ENCODE peak calls at places on chromosomes 3 and 15, in eight cellular contexts. One of them, this sample, is unnamed.

GRCh38 chr3:18830087-18830486 is 318.2 kb upstream of the KCNH8 start:
- DNase-seq in fibroblast of gingiva: no peak
- DNase-seq in AG20443: no peak
- DNase-seq in H9: no peak
- DNase-seq in fibroblast of the aortic adventitia: no peak
- DNase-seq in stimulated activated CD8-positive, alpha-beta memory T cell treated with anti-CD3 and anti-CD28 coated beads, Interleukin-2, amount 100 ng/mL, for 1 hour: no peak
- DNase-seq in colonic mucosa: no peak
- DNase-seq in Right ventricle myocardium inferior: no peak
- DNase-seq in this sample: no peak

GRCh38 chr3:194574639-194575483 is 58.4 kb downstream of the TMEM44 start:
- DNase-seq in fibroblast of gingiva: peak
- DNase-seq in AG20443: peak
- DNase-seq in H9: no peak
- DNase-seq in fibroblast of the aortic adventitia: peak
- DNase-seq in stimulated activated CD8-positive, alpha-beta memory T cell treated with anti-CD3 and anti-CD28 coated beads, Interleukin-2, amount 100 ng/mL, for 1 hour: no peak
- DNase-seq in colonic mucosa: no peak
- DNase-seq in Right ventricle myocardium inferior: no peak
- DNase-seq in this sample: no peak

GRCh38 chr3:26118165-26118564 is 328.3 kb downstream of the OXSM start:
- DNase-seq in fibroblast of gingiva: no peak
- DNase-seq in AG20443: no peak
- DNase-seq in H9: peak
- DNase-seq in fibroblast of the aortic adventitia: no peak
- DNase-seq in stimulated activated CD8-positive, alpha-beta memory T cell treated with anti-CD3 and anti-CD28 coated beads, Interleukin-2, amount 100 ng/mL, for 1 hour: no peak
- DNase-seq in colonic mucosa: no peak
- DNase-seq in Right ventricle myocardium inferior: no peak
- DNase-seq in this sample: peak

GRCh38 chr3:113039546-113039945 is 48.8 kb downstream of the GTPBP8 start:
- DNase-seq in fibroblast of gingiva: no peak
- DNase-seq in AG20443: no peak
- DNase-seq in H9: no peak
- DNase-seq in fibroblast of the aortic adventitia: no peak
- DNase-seq in stimulated activated CD8-positive, alpha-beta memory T cell treated with anti-CD3 and anti-CD28 coated beads, Interleukin-2, amount 100 ng/mL, for 1 hour: no peak
- DNase-seq in colonic mucosa: no peak
- DNase-seq in Right ventricle myocardium inferior: no peak
- DNase-seq in this sample: no peak

GRCh38 chr3:44954962-44955361 is 21.0 kb downstream of the ZDHHC3 start:
- DNase-seq in fibroblast of gingiva: peak
- DNase-seq in AG20443: no peak
- DNase-seq in H9: no peak
- DNase-seq in fibroblast of the aortic adventitia: peak
- DNase-seq in stimulated activated CD8-positive, alpha-beta memory T cell treated with anti-CD3 and anti-CD28 coated beads, Interleukin-2, amount 100 ng/mL, for 1 hour: no peak
- DNase-seq in colonic mucosa: no peak
- DNase-seq in Right ventricle myocardium inferior: no peak
- DNase-seq in this sample: no peak

GRCh38 chr15:52228928-52229327 is 37.7 kb upstream of the GNB5 start:
- DNase-seq in fibroblast of gingiva: no peak
- DNase-seq in AG20443: no peak
- DNase-seq in H9: peak
- DNase-seq in fibroblast of the aortic adventitia: no peak
- DNase-seq in stimulated activated CD8-positive, alpha-beta memory T cell treated with anti-CD3 and anti-CD28 coated beads, Interleukin-2, amount 100 ng/mL, for 1 hour: no peak
- DNase-seq in colonic mucosa: peak
- DNase-seq in Right ventricle myocardium inferior: no peak
- DNase-seq in this sample: peak

GRCh38 chr3:159929181-159929893 is 59.3 kb upstream of the IL12A start:
- DNase-seq in fibroblast of gingiva: peak
- DNase-seq in AG20443: peak
- DNase-seq in H9: no peak
- DNase-seq in fibroblast of the aortic adventitia: peak
- DNase-seq in stimulated activated CD8-positive, alpha-beta memory T cell treated with anti-CD3 and anti-CD28 coated beads, Interleukin-2, amount 100 ng/mL, for 1 hour: no peak
- DNase-seq in colonic mucosa: peak
- DNase-seq in Right ventricle myocardium inferior: no peak
- DNase-seq in this sample: no peak

GRCh38 chr15:47987908-47988532 is 132.8 kb upstream of the SLC24A5 start:
- DNase-seq in fibroblast of gingiva: peak
- DNase-seq in AG20443: peak
- DNase-seq in H9: no peak
- DNase-seq in fibroblast of the aortic adventitia: peak
- DNase-seq in stimulated activated CD8-positive, alpha-beta memory T cell treated with anti-CD3 and anti-CD28 coated beads, Interleukin-2, amount 100 ng/mL, for 1 hour: no peak
- DNase-seq in colonic mucosa: peak
- DNase-seq in Right ventricle myocardium inferior: no peak
- DNase-seq in this sample: peak

GRCh38 chr3:123640311-123641083 is 55.6 kb upstream of the HACD2 start:
- DNase-seq in fibroblast of gingiva: no peak
- DNase-seq in AG20443: peak
- DNase-seq in H9: no peak
- DNase-seq in fibroblast of the aortic adventitia: no peak
- DNase-seq in stimulated activated CD8-positive, alpha-beta memory T cell treated with anti-CD3 and anti-CD28 coated beads, Interleukin-2, amount 100 ng/mL, for 1 hour: no peak
- DNase-seq in colonic mucosa: no peak
- DNase-seq in Right ventricle myocardium inferior: no peak
- DNase-seq in this sample: no peak

GRCh38 chr3:150106752-150107428 is 136.2 kb upstream of the PFN2 start:
- DNase-seq in fibroblast of gingiva: peak
- DNase-seq in AG20443: peak
- DNase-seq in H9: no peak
- DNase-seq in fibroblast of the aortic adventitia: peak
- DNase-seq in stimulated activated CD8-positive, alpha-beta memory T cell treated with anti-CD3 and anti-CD28 coated beads, Interleukin-2, amount 100 ng/mL, for 1 hour: no peak
- DNase-seq in colonic mucosa: no peak
- DNase-seq in Right ventricle myocardium inferior: no peak
- DNase-seq in this sample: peak

GRCh38 chr15:90638963-90639362 is 78.2 kb upstream of the BLM start:
- DNase-seq in fibroblast of gingiva: no peak
- DNase-seq in AG20443: no peak
- DNase-seq in H9: no peak
- DNase-seq in fibroblast of the aortic adventitia: no peak
- DNase-seq in stimulated activated CD8-positive, alpha-beta memory T cell treated with anti-CD3 and anti-CD28 coated beads, Interleukin-2, amount 100 ng/mL, for 1 hour: no peak
- DNase-seq in colonic mucosa: no peak
- DNase-seq in Right ventricle myocardium inferior: no peak
- DNase-seq in this sample: no peak

GRCh38 chr3:194874206-194874605 is 188.5 kb downstream of the FAM43A start:
- DNase-seq in fibroblast of gingiva: no peak
- DNase-seq in AG20443: no peak
- DNase-seq in H9: peak
- DNase-seq in fibroblast of the aortic adventitia: no peak
- DNase-seq in stimulated activated CD8-positive, alpha-beta memory T cell treated with anti-CD3 and anti-CD28 coated beads, Interleukin-2, amount 100 ng/mL, for 1 hour: no peak
- DNase-seq in colonic mucosa: no peak
- DNase-seq in Right ventricle myocardium inferior: no peak
- DNase-seq in this sample: peak

GRCh38 chr15:64864080-64864479 is 22.4 kb downstream of the PLEKHO2 start:
- DNase-seq in fibroblast of gingiva: no peak
- DNase-seq in AG20443: no peak
- DNase-seq in H9: no peak
- DNase-seq in fibroblast of the aortic adventitia: no peak
- DNase-seq in stimulated activated CD8-positive, alpha-beta memory T cell treated with anti-CD3 and anti-CD28 coated beads, Interleukin-2, amount 100 ng/mL, for 1 hour: no peak
- DNase-seq in colonic mucosa: no peak
- DNase-seq in Right ventricle myocardium inferior: no peak
- DNase-seq in this sample: no peak

GRCh38 chr3:143412084-143412483 is 292.5 kb downstream of the CHST2 start:
- DNase-seq in fibroblast of gingiva: no peak
- DNase-seq in AG20443: no peak
- DNase-seq in H9: no peak
- DNase-seq in fibroblast of the aortic adventitia: no peak
- DNase-seq in stimulated activated CD8-positive, alpha-beta memory T cell treated with anti-CD3 and anti-CD28 coated beads, Interleukin-2, amount 100 ng/mL, for 1 hour: no peak
- DNase-seq in colonic mucosa: no peak
- DNase-seq in Right ventricle myocardium inferior: no peak
- DNase-seq in this sample: no peak

GRCh38 chr15:59995568-59996349 is 8.4 kb upstream of the FOXB1 start:
- DNase-seq in fibroblast of gingiva: no peak
- DNase-seq in AG20443: no peak
- DNase-seq in H9: peak
- DNase-seq in fibroblast of the aortic adventitia: no peak
- DNase-seq in stimulated activated CD8-positive, alpha-beta memory T cell treated with anti-CD3 and anti-CD28 coated beads, Interleukin-2, amount 100 ng/mL, for 1 hour: no peak
- DNase-seq in colonic mucosa: no peak
- DNase-seq in Right ventricle myocardium inferior: no peak
- DNase-seq in this sample: peak

GRCh38 chr3:56192001-56192400 is 276.3 kb downstream of the ERC2 start:
- DNase-seq in fibroblast of gingiva: no peak
- DNase-seq in AG20443: no peak
- DNase-seq in H9: no peak
- DNase-seq in fibroblast of the aortic adventitia: no peak
- DNase-seq in stimulated activated CD8-positive, alpha-beta memory T cell treated with anti-CD3 and anti-CD28 coated beads, Interleukin-2, amount 100 ng/mL, for 1 hour: no peak
- DNase-seq in colonic mucosa: no peak
- DNase-seq in Right ventricle myocardium inferior: no peak
- DNase-seq in this sample: no peak

GRCh38 chr15:99016680-99017321 is 9.2 kb upstream of the PGPEP1L start:
- DNase-seq in fibroblast of gingiva: peak
- DNase-seq in AG20443: peak
- DNase-seq in H9: no peak
- DNase-seq in fibroblast of the aortic adventitia: peak
- DNase-seq in stimulated activated CD8-positive, alpha-beta memory T cell treated with anti-CD3 and anti-CD28 coated beads, Interleukin-2, amount 100 ng/mL, for 1 hour: no peak
- DNase-seq in colonic mucosa: no peak
- DNase-seq in Right ventricle myocardium inferior: no peak
- DNase-seq in this sample: no peak

GRCh38 chr3:52231502-52232278 is 6.2 kb upstream of the TLR9 start:
- DNase-seq in fibroblast of gingiva: peak
- DNase-seq in AG20443: peak
- DNase-seq in H9: peak
- DNase-seq in fibroblast of the aortic adventitia: peak
- DNase-seq in stimulated activated CD8-positive, alpha-beta memory T cell treated with anti-CD3 and anti-CD28 coated beads, Interleukin-2, amount 100 ng/mL, for 1 hour: peak
- DNase-seq in colonic mucosa: peak
- DNase-seq in Right ventricle myocardium inferior: peak
- DNase-seq in this sample: peak

GRCh38 chr15:66619152-66619903 is 53.5 kb upstream of the LCTL start:
- DNase-seq in fibroblast of gingiva: peak
- DNase-seq in AG20443: peak
- DNase-seq in H9: peak
- DNase-seq in fibroblast of the aortic adventitia: peak
- DNase-seq in stimulated activated CD8-positive, alpha-beta memory T cell treated with anti-CD3 and anti-CD28 coated beads, Interleukin-2, amount 100 ng/mL, for 1 hour: no peak
- DNase-seq in colonic mucosa: peak
- DNase-seq in Right ventricle myocardium inferior: peak
- DNase-seq in this sample: peak

GRCh38 chr3:139558351-139559170 is 19.0 kb upstream of the RBP1 start:
- DNase-seq in fibroblast of gingiva: no peak
- DNase-seq in AG20443: no peak
- DNase-seq in H9: no peak
- DNase-seq in fibroblast of the aortic adventitia: no peak
- DNase-seq in stimulated activated CD8-positive, alpha-beta memory T cell treated with anti-CD3 and anti-CD28 coated beads, Interleukin-2, amount 100 ng/mL, for 1 hour: no peak
- DNase-seq in colonic mucosa: no peak
- DNase-seq in Right ventricle myocardium inferior: no peak
- DNase-seq in this sample: no peak

GRCh38 chr3:178193846-178194245 is 342.4 kb upstream of the KCNMB2 start:
- DNase-seq in fibroblast of gingiva: no peak
- DNase-seq in AG20443: no peak
- DNase-seq in H9: no peak
- DNase-seq in fibroblast of the aortic adventitia: no peak
- DNase-seq in stimulated activated CD8-positive, alpha-beta memory T cell treated with anti-CD3 and anti-CD28 coated beads, Interleukin-2, amount 100 ng/mL, for 1 hour: no peak
- DNase-seq in colonic mucosa: no peak
- DNase-seq in Right ventricle myocardium inferior: no peak
- DNase-seq in this sample: no peak

GRCh38 chr3:132154619-132155018 is 119.8 kb upstream of the CPNE4 start:
- DNase-seq in fibroblast of gingiva: no peak
- DNase-seq in AG20443: no peak
- DNase-seq in H9: no peak
- DNase-seq in fibroblast of the aortic adventitia: no peak
- DNase-seq in stimulated activated CD8-positive, alpha-beta memory T cell treated with anti-CD3 and anti-CD28 coated beads, Interleukin-2, amount 100 ng/mL, for 1 hour: no peak
- DNase-seq in colonic mucosa: no peak
- DNase-seq in Right ventricle myocardium inferior: no peak
- DNase-seq in this sample: no peak

GRCh38 chr3:89113887-89114840 is 6.7 kb downstream of the EPHA3 start:
- DNase-seq in fibroblast of gingiva: peak
- DNase-seq in AG20443: peak
- DNase-seq in H9: peak
- DNase-seq in fibroblast of the aortic adventitia: peak
- DNase-seq in stimulated activated CD8-positive, alpha-beta memory T cell treated with anti-CD3 and anti-CD28 coated beads, Interleukin-2, amount 100 ng/mL, for 1 hour: no peak
- DNase-seq in colonic mucosa: peak
- DNase-seq in Right ventricle myocardium inferior: peak
- DNase-seq in this sample: peak

GRCh38 chr15:42591238-42591936 is 16.0 kb downstream of the STARD9 start:
- DNase-seq in fibroblast of gingiva: peak
- DNase-seq in AG20443: peak
- DNase-seq in H9: no peak
- DNase-seq in fibroblast of the aortic adventitia: peak
- DNase-seq in stimulated activated CD8-positive, alpha-beta memory T cell treated with anti-CD3 and anti-CD28 coated beads, Interleukin-2, amount 100 ng/mL, for 1 hour: no peak
- DNase-seq in colonic mucosa: peak
- DNase-seq in Right ventricle myocardium inferior: no peak
- DNase-seq in this sample: no peak

GRCh38 chr3:52625041-52625440 is 60.7 kb downstream of the PBRM1 start:
- DNase-seq in fibroblast of gingiva: no peak
- DNase-seq in AG20443: no peak
- DNase-seq in H9: no peak
- DNase-seq in fibroblast of the aortic adventitia: no peak
- DNase-seq in stimulated activated CD8-positive, alpha-beta memory T cell treated with anti-CD3 and anti-CD28 coated beads, Interleukin-2, amount 100 ng/mL, for 1 hour: no peak
- DNase-seq in colonic mucosa: no peak
- DNase-seq in Right ventricle myocardium inferior: no peak
- DNase-seq in this sample: no peak

GRCh38 chr15:57026016-57026602 is 107.7 kb downstream of the TCF12 start:
- DNase-seq in fibroblast of gingiva: no peak
- DNase-seq in AG20443: no peak
- DNase-seq in H9: no peak
- DNase-seq in fibroblast of the aortic adventitia: no peak
- DNase-seq in stimulated activated CD8-positive, alpha-beta memory T cell treated with anti-CD3 and anti-CD28 coated beads, Interleukin-2, amount 100 ng/mL, for 1 hour: no peak
- DNase-seq in colonic mucosa: no peak
- DNase-seq in Right ventricle myocardium inferior: no peak
- DNase-seq in this sample: no peak